ENCODE peak calls at places on chromosome 12, in five cellular contexts. T, G, U, O and V are unnamed samples.

GRCh38 chr12:57268264-57268663 is 17.3 kb upstream of the STAC3 start:
- DNase-seq in T (no peak), G (no peak), U (no peak), O (no peak), V (no peak)

GRCh38 chr12:3236345-3237153 is 159.4 kb downstream of the TSPAN9 start:
- DNase-seq in T (no peak), G (no peak), U (no peak), O (no peak), V (no peak)

GRCh38 chr12:64418209-64418608 is 14.0 kb downstream of the XPOT start:
- DNase-seq in T (no peak), G (no peak), U (no peak), O (no peak), V (no peak)

GRCh38 chr12:13343380-13343779 is 146.9 kb downstream of the EMP1 start:
- DNase-seq in T (no peak), G (no peak), U (no peak), O (no peak), V (no peak)

GRCh38 chr12:81077686-81078441 is at the start of gene ACSS3:
- DNase-seq in T (no peak), G (peak), U (peak), O (peak), V (no peak)

GRCh38 chr12:130463818-130464663 is 126.4 kb downstream of the PIWIL1 start:
- DNase-seq in T (no peak), G (no peak), U (no peak), O (no peak), V (no peak)

GRCh38 chr12:131117438-131118245 is 163.9 kb downstream of the ADGRD1 start:
- DNase-seq in T (no peak), G (no peak), U (no peak), O (no peak), V (no peak)

GRCh38 chr12:70049596-70050360 is 193.5 kb upstream of the CNOT2 start:
- DNase-seq in T (no peak), G (no peak), U (no peak), O (no peak), V (peak)

GRCh38 chr12:111274820-111275219 is 94.1 kb downstream of the PHETA1 start:
- DNase-seq in T (no peak), G (no peak), U (no peak), O (no peak), V (no peak)

GRCh38 chr12:78189656-78190055 is 359.0 kb downstream of the NAV3 start:
- DNase-seq in T (no peak), G (no peak), U (no peak), O (no peak), V (no peak)

GRCh38 chr12:115375188-115375991 is 691.4 kb upstream of the TBX3 start:
- DNase-seq in T (no peak), G (no peak), U (peak), O (no peak), V (peak)

GRCh38 chr12:88868062-88868461 is 287.8 kb upstream of the KITLG start:
- DNase-seq in T (no peak), G (no peak), U (no peak), O (no peak), V (no peak)

GRCh38 chr12:22531205-22531604 is 13.1 kb downstream of the C2CD5 start:
- DNase-seq in T (no peak), G (no peak), U (no peak), O (no peak), V (no peak)

GRCh38 chr12:22525426-22525825 is 18.9 kb downstream of the C2CD5 start:
- DNase-seq in T (no peak), G (no peak), U (no peak), O (no peak), V (no peak)

GRCh38 chr12:22526836-22527235 is 17.5 kb downstream of the C2CD5 start:
- DNase-seq in T (no peak), G (no peak), U (no peak), O (no peak), V (no peak)

GRCh38 chr12:22529281-22530060 is 14.9 kb downstream of the C2CD5 start:
- DNase-seq in T (no peak), G (no peak), U (no peak), O (no peak), V (no peak)

GRCh38 chr12:22527999-22528398 is 16.3 kb downstream of the C2CD5 start:
- DNase-seq in T (peak), G (no peak), U (no peak), O (no peak), V (no peak)
- H3K27ac ChIP-seq in T (no peak), G (no peak), U (no peak), O (no peak), V (no peak)

GRCh38 chr12:122981587-122982493 is 1.4 kb downstream of the ARL6IP4 start:
- DNase-seq in T (no peak), G (no peak), U (no peak), O (no peak), V (no peak)
- H3K27ac ChIP-seq in T (peak), G (peak), U (no peak), O (peak), V (peak)

GRCh38 chr12:124833693-124834122 is 30.0 kb downstream of the SCARB1 start:
- DNase-seq in T (no peak), G (no peak), U (no peak), O (no peak), V (no peak)
- H3K27ac ChIP-seq in T (no peak), G (peak), U (no peak), O (no peak), V (no peak)

GRCh38 chr12:110251381-110251780 is 29.7 kb upstream of the ATP2A2 start:
- DNase-seq in T (no peak), G (no peak), U (no peak), O (no peak), V (no peak)

GRCh38 chr12:110247340-110248095 is 33.5 kb upstream of the ATP2A2 start:
- DNase-seq in T (no peak), G (no peak), U (peak), O (peak), V (peak)

GRCh38 chr12:110249716-110250225 is 31.3 kb upstream of the ATP2A2 start:
- DNase-seq in T (no peak), G (no peak), U (peak), O (peak), V (no peak)

GRCh38 chr12:110248096-110248447 is 33.0 kb upstream of the ATP2A2 start:
- DNase-seq in T (no peak), G (no peak), U (peak), O (peak), V (peak)

GRCh38 chr12:110249105-110249504 is 31.9 kb upstream of the ATP2A2 start:
- DNase-seq in T (peak), G (no peak), U (no peak), O (no peak), V (no peak)
- H3K27ac ChIP-seq in T (no peak), G (no peak), U (peak), O (peak), V (peak)

GRCh38 chr12:904010-904414 is 45.5 kb downstream of the RAD52 start:
- DNase-seq in T (no peak), G (no peak), U (no peak), O (no peak), V (no peak)

GRCh38 chr12:905273-906076 is 44.0 kb downstream of the RAD52 start:
- DNase-seq in T (no peak), G (no peak), U (peak), O (no peak), V (no peak)

GRCh38 chr12:906077-906585 is 43.4 kb downstream of the RAD52 start:
- DNase-seq in T (no peak), G (no peak), U (no peak), O (no peak), V (no peak)

GRCh38 chr12:903055-903454 is 46.4 kb downstream of the RAD52 start:
- DNase-seq in T (no peak), G (no peak), U (no peak), O (no peak), V (no peak)

DNA sequence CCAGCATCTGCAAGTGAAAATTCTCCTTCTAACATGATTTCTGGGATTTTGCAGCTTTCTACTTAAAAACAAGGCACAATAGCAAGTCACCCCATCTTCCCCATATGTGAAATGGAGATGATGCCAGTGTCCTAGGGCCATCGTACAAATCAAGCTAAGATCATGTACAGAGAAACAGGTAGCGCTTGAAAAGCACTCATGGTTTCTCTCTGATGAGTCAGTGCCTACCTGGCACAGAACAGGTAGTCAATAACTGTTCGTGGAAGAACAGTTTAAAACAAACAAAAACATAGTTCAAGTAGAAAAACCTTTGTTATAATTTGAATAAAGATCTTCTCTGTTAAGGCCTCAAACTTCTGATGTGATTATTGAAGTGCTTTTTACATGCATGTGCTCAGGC is 46.9 kb downstream of the RAD52 start:
- DNase-seq in T (no peak), G (no peak), U (no peak), O (no peak), V (no peak)
- H3K27ac ChIP-seq in T (no peak), G (no peak), U (no peak), O (no peak), V (no peak)

GRCh38 chr12:50926415-50926814 is 25.9 kb upstream of the HIGD1C start:
- DNase-seq in T (no peak), G (no peak), U (no peak), O (no peak), V (no peak)

GRCh38 chr12:50928392-50928791 is 24.0 kb upstream of the HIGD1C start:
- DNase-seq in T (no peak), G (no peak), U (no peak), O (no peak), V (no peak)

GRCh38 chr12:50927766-50928224 is 24.5 kb upstream of the HIGD1C start:
- DNase-seq in T (no peak), G (no peak), U (no peak), O (no peak), V (no peak)

GRCh38 chr12:50925920-50926319 is 26.4 kb upstream of the HIGD1C start:
- DNase-seq in T (no peak), G (no peak), U (peak), O (no peak), V (no peak)

DNA sequence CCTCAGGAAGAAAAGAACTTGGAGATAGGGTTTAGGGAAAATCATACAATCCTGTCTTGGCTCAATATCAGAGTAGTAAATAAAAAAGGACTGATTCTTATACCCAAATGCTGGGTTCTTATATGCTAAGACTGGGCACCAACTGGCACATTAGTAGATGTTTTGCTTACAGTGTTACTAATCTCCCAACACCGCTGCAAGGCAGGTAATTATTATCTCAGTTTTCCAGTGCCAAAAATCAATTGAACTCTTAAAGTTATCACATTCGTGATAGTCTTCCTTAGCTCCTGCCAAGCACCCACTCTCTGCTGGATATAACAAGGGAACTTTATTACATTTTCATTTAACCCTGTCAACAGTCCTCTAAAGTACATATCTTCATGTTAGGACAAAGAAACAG is 25.0 kb upstream of the HIGD1C start:
- DNase-seq in T (no peak), G (no peak), U (peak), O (no peak), V (no peak)
- H3K27ac ChIP-seq in T (no peak), G (peak), U (peak), O (peak), V (no peak)

GRCh38 chr12:29744365-29744764 is 39.4 kb downstream of the TMTC1 start:
- DNase-seq in T (no peak), G (no peak), U (no peak), O (no peak), V (no peak)
- H3K27ac ChIP-seq in T (no peak), G (peak), U (no peak), O (no peak), V (peak)